ENCODE peak calls at places on chromosomes 16 and 17, in seven cellular contexts. One of them, this sample, is unnamed.

GRCh38 chr16:73046484-73047214 is 1.3 kb downstream of the ZFHX3 start:
- DNase-seq in HCT116: no peak
- DNase-seq in WTC11: no peak
- DNase-seq in HepG2: no peak
- DNase-seq in K562: no peak
- DNase-seq in GM12878: no peak
- DNase-seq in H1: no peak
- DNase-seq in this sample: no peak

GRCh38 chr16:391885-392335 is 5.1 kb upstream of the NME4 start:
- DNase-seq in HCT116: no peak
- DNase-seq in WTC11: peak
- DNase-seq in HepG2: peak
- DNase-seq in K562: peak
- DNase-seq in GM12878: no peak
- DNase-seq in H1: peak
- DNase-seq in this sample: peak

GRCh38 chr16:73371584-73372319 is 323.8 kb upstream of the ZFHX3 start:
- DNase-seq in HCT116: no peak
- DNase-seq in WTC11: no peak
- DNase-seq in HepG2: no peak
- DNase-seq in K562: no peak
- DNase-seq in GM12878: no peak
- DNase-seq in H1: no peak
- DNase-seq in this sample: no peak

GRCh38 chr17:8918811-8919210 is 46.7 kb downstream of the PIK3R5 start:
- DNase-seq in HCT116: no peak
- DNase-seq in WTC11: no peak
- DNase-seq in HepG2: no peak
- DNase-seq in K562: no peak
- DNase-seq in GM12878: no peak
- DNase-seq in H1: no peak
- DNase-seq in this sample: no peak

GRCh38 chr16:75083826-75084225 is 32.8 kb downstream of the LDHD start:
- DNase-seq in HCT116: no peak
- DNase-seq in WTC11: no peak
- DNase-seq in HepG2: no peak
- DNase-seq in K562: no peak
- DNase-seq in GM12878: no peak
- DNase-seq in H1: no peak
- DNase-seq in this sample: no peak

GRCh38 chr17:47879028-47879585 is 16.9 kb upstream of the SP2 start:
- DNase-seq in HCT116: no peak
- DNase-seq in WTC11: no peak
- DNase-seq in HepG2: no peak
- DNase-seq in K562: peak
- DNase-seq in GM12878: no peak
- DNase-seq in H1: no peak
- DNase-seq in this sample: no peak

GRCh38 chr16:68902376-68903345 is 59.3 kb downstream of the TANGO6 start:
- DNase-seq in HCT116: peak
- DNase-seq in WTC11: peak
- DNase-seq in HepG2: peak
- DNase-seq in K562: peak
- DNase-seq in GM12878: no peak
- DNase-seq in H1: peak
- DNase-seq in this sample: peak

GRCh38 chr16:18833707-18834505 is 32.6 kb upstream of the ARL6IP1 start:
- DNase-seq in HCT116: no peak
- DNase-seq in WTC11: no peak
- DNase-seq in HepG2: no peak
- DNase-seq in K562: no peak
- DNase-seq in GM12878: no peak
- DNase-seq in H1: no peak
- DNase-seq in this sample: no peak

GRCh38 chr17:12768267-12768666 is 21.0 kb upstream of the ARHGAP44 start:
- DNase-seq in HCT116: no peak
- DNase-seq in WTC11: no peak
- DNase-seq in HepG2: no peak
- DNase-seq in K562: no peak
- DNase-seq in GM12878: no peak
- DNase-seq in H1: no peak
- DNase-seq in this sample: no peak

GRCh38 chr17:81365601-81366585 is 29.4 kb upstream of the BAHCC1 start:
- DNase-seq in HCT116: peak
- DNase-seq in WTC11: no peak
- DNase-seq in HepG2: peak
- DNase-seq in K562: peak
- DNase-seq in GM12878: peak
- DNase-seq in H1: no peak
- DNase-seq in this sample: no peak

GRCh38 chr16:14458576-14458975 is 171.5 kb downstream of the PARN start:
- DNase-seq in HCT116: no peak
- DNase-seq in WTC11: peak
- DNase-seq in HepG2: no peak
- DNase-seq in K562: no peak
- DNase-seq in GM12878: no peak
- DNase-seq in H1: peak
- DNase-seq in this sample: no peak

GRCh38 chr17:75733471-75733870 is 12.2 kb downstream of the ITGB4 start:
- DNase-seq in HCT116: no peak
- DNase-seq in WTC11: no peak
- DNase-seq in HepG2: no peak
- DNase-seq in K562: no peak
- DNase-seq in GM12878: no peak
- DNase-seq in H1: no peak
- DNase-seq in this sample: no peak

GRCh38 chr16:81695431-81695890 is 83.6 kb upstream of the PLCG2 start:
- DNase-seq in HCT116: no peak
- DNase-seq in WTC11: no peak
- DNase-seq in HepG2: no peak
- DNase-seq in K562: no peak
- DNase-seq in GM12878: no peak
- DNase-seq in H1: no peak
- DNase-seq in this sample: no peak

GRCh38 chr16:58377932-58378331 is 14.3 kb upstream of the GINS3 start:
- DNase-seq in HCT116: no peak
- DNase-seq in WTC11: no peak
- DNase-seq in HepG2: no peak
- DNase-seq in K562: no peak
- DNase-seq in GM12878: no peak
- DNase-seq in H1: no peak
- DNase-seq in this sample: no peak

GRCh38 chr17:57670769-57671545 is 74.1 kb downstream of the CCDC182 start:
- DNase-seq in HCT116: no peak
- DNase-seq in WTC11: no peak
- DNase-seq in HepG2: no peak
- DNase-seq in K562: no peak
- DNase-seq in GM12878: no peak
- DNase-seq in H1: peak
- DNase-seq in this sample: no peak

GRCh38 chr17:57672971-57673370 is 72.1 kb downstream of the CCDC182 start:
- DNase-seq in HCT116: no peak
- DNase-seq in WTC11: no peak
- DNase-seq in HepG2: no peak
- DNase-seq in K562: no peak
- DNase-seq in GM12878: no peak
- DNase-seq in H1: peak
- DNase-seq in this sample: no peak

GRCh38 chr17:57671546-57672204 is 73.4 kb downstream of the CCDC182 start:
- DNase-seq in HCT116: peak
- DNase-seq in WTC11: peak
- DNase-seq in HepG2: peak
- DNase-seq in K562: peak
- DNase-seq in GM12878: no peak
- DNase-seq in H1: peak
- DNase-seq in this sample: peak

GRCh38 chr17:57669671-57670529 is 75.2 kb downstream of the CCDC182 start:
- DNase-seq in HCT116: no peak
- DNase-seq in WTC11: no peak
- DNase-seq in HepG2: no peak
- DNase-seq in K562: no peak
- DNase-seq in GM12878: no peak
- DNase-seq in H1: peak
- DNase-seq in this sample: no peak

GRCh38 chr17:57672205-57672632 is 72.9 kb downstream of the CCDC182 start:
- DNase-seq in HCT116: no peak
- DNase-seq in WTC11: no peak
- DNase-seq in HepG2: no peak
- DNase-seq in K562: no peak
- DNase-seq in GM12878: no peak
- DNase-seq in H1: no peak
- DNase-seq in this sample: no peak
- TF ChIP-seq SP1 in HCT116: no peak
- TF ChIP-seq SP1 in WTC11: no peak
- TF ChIP-seq SP1 in HepG2: no peak
- TF ChIP-seq SP1 in K562: no peak
- TF ChIP-seq SP1 in GM12878: no peak
- TF ChIP-seq SP1 in H1: no peak
- TF ChIP-seq SP1 in this sample: no peak

DNA sequence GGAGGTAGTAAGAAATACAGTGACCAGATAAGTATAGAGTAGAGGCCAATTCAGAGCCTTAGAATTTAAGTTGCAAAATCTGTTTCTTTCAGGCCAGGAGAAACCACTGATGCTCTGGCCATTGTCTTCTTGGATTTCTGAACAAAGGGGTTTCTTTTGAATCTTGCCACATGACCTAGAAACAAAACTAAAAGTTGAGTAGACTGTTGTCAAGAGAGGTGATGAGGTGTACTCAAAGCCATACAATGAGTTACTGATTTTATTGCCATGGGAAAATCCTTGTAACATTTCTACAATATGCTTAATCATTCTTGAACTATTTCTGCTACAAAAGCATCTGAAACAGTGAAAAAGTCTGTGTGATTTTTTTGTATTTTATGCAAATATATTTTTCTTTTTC is 881.3 kb downstream of the CDH11 start:
- DNase-seq in HCT116: no peak
- DNase-seq in WTC11: no peak
- DNase-seq in HepG2: no peak
- DNase-seq in K562: no peak
- DNase-seq in GM12878: no peak
- DNase-seq in H1: no peak
- DNase-seq in this sample: no peak
- TF ChIP-seq SP1 in HCT116: no peak
- TF ChIP-seq SP1 in WTC11: no peak
- TF ChIP-seq SP1 in HepG2: no peak
- TF ChIP-seq SP1 in K562: no peak
- TF ChIP-seq SP1 in GM12878: no peak
- TF ChIP-seq SP1 in H1: no peak
- TF ChIP-seq SP1 in this sample: no peak

DNA sequence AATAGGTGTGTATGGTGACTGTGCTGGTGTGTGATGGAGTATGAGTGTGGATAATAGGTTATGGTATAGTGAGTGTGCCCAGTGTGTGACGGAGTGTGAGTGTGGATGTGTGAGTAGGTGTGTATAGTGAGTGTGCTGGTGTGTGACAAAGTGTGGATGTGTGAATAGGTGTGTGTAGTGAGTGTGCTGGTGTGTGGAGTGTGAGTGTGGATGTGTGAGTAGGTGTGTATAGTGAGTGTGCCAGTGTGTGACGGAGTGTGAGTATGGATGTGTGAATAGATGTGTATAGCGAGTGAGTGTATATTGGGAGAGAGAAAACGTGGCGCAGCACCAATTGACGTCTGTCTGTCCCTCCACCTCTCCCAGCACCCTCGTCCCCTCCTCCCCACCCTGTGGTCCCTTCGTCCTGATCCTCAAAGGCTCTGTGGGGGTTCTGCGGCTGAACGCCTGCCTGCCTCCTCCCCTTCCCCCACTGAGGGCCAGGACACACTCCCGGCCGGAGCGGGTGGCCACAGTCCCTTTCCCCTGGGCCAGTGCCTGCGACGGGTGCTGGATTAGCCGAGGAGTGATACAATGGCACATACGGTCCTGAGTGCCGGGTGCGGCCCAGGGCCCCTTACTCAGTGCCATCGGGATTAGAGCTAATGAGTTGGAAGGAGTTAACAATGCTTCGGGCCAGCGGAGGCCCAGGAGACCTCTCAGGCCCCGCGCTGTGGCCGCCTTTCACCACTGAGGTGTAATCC is 160.0 kb downstream of the MRM1 start:
- DNase-seq in HCT116: no peak
- DNase-seq in WTC11: no peak
- DNase-seq in HepG2: no peak
- DNase-seq in K562: no peak
- DNase-seq in GM12878: no peak
- DNase-seq in H1: no peak
- DNase-seq in this sample: no peak
- TF ChIP-seq SP1 in HCT116: no peak
- TF ChIP-seq SP1 in WTC11: no peak
- TF ChIP-seq SP1 in HepG2: no peak
- TF ChIP-seq SP1 in K562: no peak
- TF ChIP-seq SP1 in GM12878: no peak
- TF ChIP-seq SP1 in H1: no peak
- TF ChIP-seq SP1 in this sample: no peak

GRCh38 chr17:45287526-45288264 is 25.8 kb upstream of the SPATA32 start:
- DNase-seq in HCT116: no peak
- DNase-seq in WTC11: no peak
- DNase-seq in HepG2: no peak
- DNase-seq in K562: no peak
- DNase-seq in GM12878: no peak
- DNase-seq in H1: no peak
- DNase-seq in this sample: no peak

GRCh38 chr17:45290269-45290765 is 26.5 kb downstream of the MAP3K14 start:
- DNase-seq in HCT116: no peak
- DNase-seq in WTC11: no peak
- DNase-seq in HepG2: no peak
- DNase-seq in K562: no peak
- DNase-seq in GM12878: no peak
- DNase-seq in H1: no peak
- DNase-seq in this sample: no peak

GRCh38 chr17:45291170-45291805 is 25.5 kb downstream of the MAP3K14 start:
- DNase-seq in HCT116: no peak
- DNase-seq in WTC11: no peak
- DNase-seq in HepG2: no peak
- DNase-seq in K562: no peak
- DNase-seq in GM12878: no peak
- DNase-seq in H1: no peak
- DNase-seq in this sample: no peak

GRCh38 chr17:45289316-45290268 is 27.2 kb downstream of the MAP3K14 start:
- DNase-seq in HCT116: no peak
- DNase-seq in WTC11: no peak
- DNase-seq in HepG2: no peak
- DNase-seq in K562: no peak
- DNase-seq in GM12878: no peak
- DNase-seq in H1: no peak
- DNase-seq in this sample: no peak

DNA sequence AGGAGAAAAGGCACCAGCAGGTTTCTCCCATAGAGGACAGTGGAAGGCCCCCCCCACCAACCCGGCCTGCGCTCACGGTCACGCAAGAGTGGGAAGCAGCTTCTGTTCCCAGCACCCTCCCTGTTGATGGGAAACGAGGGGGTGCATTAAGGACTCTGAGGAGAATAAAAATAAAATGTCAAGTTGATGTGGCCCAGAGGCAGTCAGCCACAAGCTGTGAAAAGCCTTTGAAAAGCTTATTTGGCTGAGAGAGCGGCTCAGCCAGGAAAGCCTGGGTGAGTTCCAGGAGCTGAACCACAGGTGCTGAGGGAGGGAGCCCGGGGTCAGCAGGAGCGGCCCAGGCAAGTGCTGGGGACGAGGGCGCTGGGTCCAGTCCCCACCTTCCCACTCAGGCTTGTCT is 26.9 kb upstream of the SPATA32 start:
- DNase-seq in HCT116: no peak
- DNase-seq in WTC11: no peak
- DNase-seq in HepG2: no peak
- DNase-seq in K562: no peak
- DNase-seq in GM12878: no peak
- DNase-seq in H1: no peak
- DNase-seq in this sample: no peak
- TF ChIP-seq SP1 in HCT116: no peak
- TF ChIP-seq SP1 in WTC11: no peak
- TF ChIP-seq SP1 in HepG2: no peak
- TF ChIP-seq SP1 in K562: no peak
- TF ChIP-seq SP1 in GM12878: no peak
- TF ChIP-seq SP1 in H1: no peak
- TF ChIP-seq SP1 in this sample: no peak